ENCODE peak calls at places on chromosomes 13 and 19, in nine cellular contexts. U, X, Z, B, D, E, S, P and O are unnamed samples.

GRCh38 chr19:54252243-54252642 is 4.8 kb downstream of the LILRB5 start:
- DNase-seq in B (no peak), P (no peak), S (no peak), U (no peak), Z (no peak), D (no peak), E (no peak), X (no peak), O (no peak)

GRCh38 chr13:60267498-60268202 is 103.9 kb upstream of the DIAPH3 start:
- DNase-seq in B (no peak), S (no peak), X (no peak), D (no peak), E (no peak), P (peak), Z (no peak), U (no peak), O (no peak)

GRCh38 chr19:17347361-17347760 is 10.0 kb downstream of the GTPBP3 start:
- DNase-seq in Z (no peak), S (no peak), B (no peak), P (no peak), D (no peak), E (no peak), U (no peak), X (no peak), O (no peak)

GRCh38 chr13:47917022-47917574 is 84.0 kb downstream of the SUCLA2 start:
- DNase-seq in E (no peak), P (no peak), U (no peak), Z (no peak), S (no peak), D (no peak), X (no peak), B (no peak), O (no peak)

GRCh38 chr13:47610687-47611086 is 390.4 kb downstream of the SUCLA2 start:
- DNase-seq in D (no peak), Z (no peak), S (no peak), E (no peak), X (no peak), P (no peak), B (no peak), U (no peak), O (no peak)

GRCh38 chr13:110819203-110820014 is 95.5 kb downstream of the ANKRD10 start:
- DNase-seq in E (peak), S (no peak), Z (peak), D (peak), X (peak), B (no peak), P (peak), U (peak), O (peak)

GRCh38 chr13:81874681-81875661 is 1534.0 kb upstream of the SPRY2 start:
- DNase-seq in B (no peak), D (no peak), E (no peak), P (no peak), X (no peak), Z (no peak), U (no peak), S (no peak), O (no peak)

GRCh38 chr19:39246951-39247669 is 1.5 kb downstream of the IFNL4 start:
- DNase-seq in Z (no peak), P (peak), D (no peak), U (no peak), S (no peak), E (no peak), B (no peak), X (peak), O (no peak)

GRCh38 chr13:44317752-44318550 is 55.7 kb upstream of the SERP2 start:
- DNase-seq in X (no peak), U (no peak), B (peak), E (no peak), D (no peak), Z (no peak), S (no peak), P (no peak), O (no peak)

GRCh38 chr13:30196025-30196424 is 111.3 kb downstream of the KATNAL1 start:
- DNase-seq in E (no peak), B (no peak), S (no peak), Z (no peak), P (peak), X (no peak), D (no peak), U (no peak), O (no peak)

GRCh38 chr19:947707-948533 is 22.1 kb downstream of the ARID3A start:
- DNase-seq in S (no peak), E (no peak), P (no peak), X (no peak), D (no peak), B (no peak), U (no peak), Z (no peak), O (no peak)

GRCh38 chr13:98105929-98106336 is 37.0 kb upstream of the FARP1 start:
- DNase-seq in Z (no peak), U (no peak), E (no peak), B (no peak), P (no peak), D (no peak), X (no peak), S (no peak), O (no peak)

GRCh38 chr13:51976890-51977289 is 34.4 kb downstream of the ATP7B start:
- DNase-seq in X (no peak), P (no peak), U (no peak), B (no peak), D (no peak), E (no peak), Z (no peak), S (no peak), O (no peak)

GRCh38 chr19:45800009-45800553 is 7.4 kb upstream of the DMWD start:
- DNase-seq in U (no peak), B (no peak), D (no peak), S (no peak), Z (no peak), E (no peak), X (no peak), P (no peak), O (no peak)

GRCh38 chr13:77692746-77693448 is 4.6 kb upstream of the SLAIN1 start:
- DNase-seq in S (no peak), Z (no peak), D (no peak), E (no peak), P (no peak), U (no peak), B (no peak), X (no peak), O (no peak)

GRCh38 chr13:86085890-86086289 is 286.7 kb upstream of the SLITRK6 start:
- DNase-seq in Z (no peak), D (no peak), X (no peak), U (no peak), S (no peak), P (no peak), B (no peak), E (no peak), O (no peak)

GRCh38 chr19:45156751-45157150 is 4.0 kb downstream of the NKPD1 start:
- DNase-seq in X (no peak), S (no peak), U (no peak), E (no peak), P (no peak), D (no peak), B (no peak), Z (no peak), O (no peak)

GRCh38 chr19:33063356-33064116 is 1.2 kb downstream of the RHPN2 start:
- DNase-seq in B (no peak), E (no peak), U (no peak), S (no peak), P (peak), X (peak), D (no peak), Z (no peak), O (no peak)

GRCh38 chr19:30144794-30145193 is 202.8 kb downstream of the URI1 start:
- DNase-seq in B (no peak), P (no peak), E (no peak), U (no peak), D (no peak), S (no peak), X (no peak), Z (no peak), O (no peak)

GRCh38 chr13:28402057-28402381 is 92.9 kb downstream of the FLT1 start:
- DNase-seq in P (no peak), Z (no peak), E (no peak), S (no peak), D (no peak), U (no peak), X (no peak), B (no peak), O (no peak)

GRCh38 chr13:97724450-97724849 is 229.0 kb upstream of the IPO5 start:
- DNase-seq in P (no peak), S (no peak), B (no peak), Z (no peak), U (no peak), X (no peak), D (no peak), E (no peak), O (no peak)

GRCh38 chr13:80399340-80400163 is 58.6 kb upstream of the SPRY2 start:
- DNase-seq in X (no peak), P (no peak), D (no peak), Z (no peak), E (no peak), S (no peak), U (no peak), B (no peak), O (no peak)

GRCh38 chr13:53301449-53301848 is 272.8 kb downstream of the OLFM4 start:
- DNase-seq in U (no peak), P (no peak), E (no peak), Z (no peak), X (no peak), D (no peak), B (no peak), S (no peak), O (no peak)

GRCh38 chr13:38180670-38181069 is 169.0 kb upstream of the UFM1 start:
- DNase-seq in E (no peak), D (no peak), S (no peak), B (no peak), Z (no peak), X (no peak), P (no peak), U (no peak), O (no peak)

GRCh38 chr19:11383706-11384048 is 437 bp downstream of the EPOR start:
- DNase-seq in Z (no peak), U (no peak), X (no peak), P (peak), D (no peak), E (no peak), B (no peak), S (no peak), O (no peak)

GRCh38 chr13:113195360-113195759 is 13.1 kb downstream of the PCID2 start:
- DNase-seq in E (no peak), S (no peak), U (no peak), Z (no peak), B (no peak), X (no peak), D (no peak), P (no peak), O (no peak)

GRCh38 chr19:2970201-2970838 is 7.0 kb upstream of the TLE6 start:
- DNase-seq in D (no peak), E (no peak), U (no peak), P (no peak), Z (no peak), X (no peak), S (no peak), B (peak), O (no peak)

GRCh38 chr19:38734426-38735256 is 9.6 kb downstream of the CAPN12 start:
- DNase-seq in S (no peak), P (no peak), E (no peak), X (no peak), Z (no peak), B (no peak), U (peak), D (no peak), O (no peak)

GRCh38 chr13:22455036-22455435 is 725.7 kb upstream of the SGCG start:
- DNase-seq in S (no peak), X (no peak), P (no peak), D (no peak), Z (no peak), U (no peak), E (no peak), B (no peak), O (no peak)

GRCh38 chr13:109198585-109198984 is 569.2 kb downstream of the MYO16 start:
- DNase-seq in S (no peak), E (no peak), B (no peak), Z (no peak), X (no peak), P (no peak), U (no peak), D (no peak), O (no peak)

GRCh38 chr13:57437587-57437986 is 194.0 kb upstream of the PCDH17 start:
- DNase-seq in E (no peak), X (no peak), U (no peak), Z (no peak), S (no peak), D (no peak), B (no peak), P (no peak), O (no peak)

GRCh38 chr13:85825454-85825853 is 26.2 kb upstream of the SLITRK6 start:
- DNase-seq in P (no peak), B (no peak), S (no peak), X (no peak), E (no peak), Z (no peak), D (no peak), U (no peak), O (no peak)

GRCh38 chr13:110528911-110529310 is 32.6 kb downstream of the RAB20 start:
- DNase-seq in B (no peak), P (no peak), D (no peak), E (no peak), U (no peak), S (no peak), X (no peak), Z (no peak), O (no peak)

GRCh38 chr13:88217372-88217771 is 546.2 kb downstream of the SLITRK5 start:
- DNase-seq in B (no peak), X (no peak), D (no peak), P (no peak), Z (no peak), E (no peak), U (no peak), S (no peak), O (no peak)

GRCh38 chr13:94217370-94217769 is 262.1 kb downstream of the DCT start:
- DNase-seq in U (no peak), Z (no peak), B (no peak), E (no peak), D (no peak), P (no peak), X (no peak), S (no peak), O (no peak)